ENCODE peak calls at places on chromosomes 3 and 15, in nine cellular contexts. One of them, this sample, is unnamed.

GRCh38 chr3:132083583-132084372 is 49.0 kb upstream of the CPNE4 start:
- DNase-seq in brain microvascular endothelial cell: peak
- DNase-seq in lower leg skin: no peak
- DNase-seq in A549: peak
- DNase-seq in AG09309: peak
- DNase-seq in CD8-positive, alpha-beta T cell: no peak
- DNase-seq in mammary epithelial cell: peak
- DNase-seq in GM12865: no peak
- DNase-seq in MM.1S: no peak
- DNase-seq in this sample: no peak

GRCh38 chr3:20904674-20905073 is 718.7 kb upstream of the SGO1 start:
- DNase-seq in CD8-positive, alpha-beta T cell: no peak
- DNase-seq in mammary epithelial cell: no peak
- DNase-seq in lower leg skin: no peak
- DNase-seq in AG09309: no peak
- DNase-seq in brain microvascular endothelial cell: no peak
- DNase-seq in GM12865: no peak
- DNase-seq in MM.1S: no peak
- DNase-seq in A549: no peak
- DNase-seq in this sample: no peak

GRCh38 chr3:24199775-24200247 is 254.7 kb downstream of the NR1D2 start:
- DNase-seq in brain microvascular endothelial cell: no peak
- DNase-seq in CD8-positive, alpha-beta T cell: no peak
- DNase-seq in A549: no peak
- DNase-seq in AG09309: peak
- DNase-seq in lower leg skin: no peak
- DNase-seq in MM.1S: no peak
- DNase-seq in GM12865: no peak
- DNase-seq in mammary epithelial cell: no peak
- DNase-seq in this sample: no peak

GRCh38 chr3:174243194-174243593 is 615.9 kb upstream of the NAALADL2 start:
- DNase-seq in A549: no peak
- DNase-seq in brain microvascular endothelial cell: peak
- DNase-seq in mammary epithelial cell: no peak
- DNase-seq in GM12865: no peak
- DNase-seq in CD8-positive, alpha-beta T cell: no peak
- DNase-seq in AG09309: peak
- DNase-seq in MM.1S: no peak
- DNase-seq in lower leg skin: no peak
- DNase-seq in this sample: no peak

GRCh38 chr15:67089218-67090193 is 24.1 kb downstream of the SMAD3 start:
- DNase-seq in A549: peak
- DNase-seq in GM12865: no peak
- DNase-seq in lower leg skin: no peak
- DNase-seq in brain microvascular endothelial cell: no peak
- DNase-seq in MM.1S: no peak
- DNase-seq in CD8-positive, alpha-beta T cell: no peak
- DNase-seq in mammary epithelial cell: peak
- DNase-seq in AG09309: no peak
- DNase-seq in this sample: no peak

GRCh38 chr3:21170964-21171363 is 580.0 kb downstream of the ZNF385D start:
- DNase-seq in CD8-positive, alpha-beta T cell: no peak
- DNase-seq in A549: peak
- DNase-seq in GM12865: peak
- DNase-seq in AG09309: no peak
- DNase-seq in lower leg skin: no peak
- DNase-seq in mammary epithelial cell: peak
- DNase-seq in brain microvascular endothelial cell: peak
- DNase-seq in MM.1S: no peak
- DNase-seq in this sample: no peak

GRCh38 chr3:11954312-11954934 is 49.8 kb upstream of the SYN2 start:
- DNase-seq in mammary epithelial cell: peak
- DNase-seq in MM.1S: no peak
- DNase-seq in AG09309: no peak
- DNase-seq in CD8-positive, alpha-beta T cell: no peak
- DNase-seq in A549: no peak
- DNase-seq in GM12865: no peak
- DNase-seq in brain microvascular endothelial cell: no peak
- DNase-seq in lower leg skin: no peak
- DNase-seq in this sample: no peak

GRCh38 chr15:55774113-55774970 is 31.4 kb upstream of the PRTG start:
- DNase-seq in GM12865: peak
- DNase-seq in CD8-positive, alpha-beta T cell: peak
- DNase-seq in mammary epithelial cell: no peak
- DNase-seq in MM.1S: peak
- DNase-seq in A549: peak
- DNase-seq in brain microvascular endothelial cell: peak
- DNase-seq in AG09309: no peak
- DNase-seq in lower leg skin: no peak
- DNase-seq in this sample: no peak

GRCh38 chr15:44468713-44469385 is 41.4 kb downstream of the CTDSPL2 start:
- DNase-seq in lower leg skin: no peak
- DNase-seq in A549: peak
- DNase-seq in brain microvascular endothelial cell: peak
- DNase-seq in AG09309: peak
- DNase-seq in mammary epithelial cell: peak
- DNase-seq in GM12865: no peak
- DNase-seq in MM.1S: no peak
- DNase-seq in CD8-positive, alpha-beta T cell: no peak
- DNase-seq in this sample: no peak

GRCh38 chr3:42892169-42892568 is 13.8 kb upstream of the ZNF662 start:
- DNase-seq in lower leg skin: no peak
- DNase-seq in CD8-positive, alpha-beta T cell: no peak
- DNase-seq in A549: no peak
- DNase-seq in MM.1S: no peak
- DNase-seq in AG09309: no peak
- DNase-seq in brain microvascular endothelial cell: no peak
- DNase-seq in mammary epithelial cell: no peak
- DNase-seq in GM12865: no peak
- DNase-seq in this sample: no peak

GRCh38 chr15:26235148-26235769 is 372.1 kb upstream of the ATP10A start:
- DNase-seq in GM12865: no peak
- DNase-seq in brain microvascular endothelial cell: no peak
- DNase-seq in A549: no peak
- DNase-seq in CD8-positive, alpha-beta T cell: no peak
- DNase-seq in AG09309: no peak
- DNase-seq in mammary epithelial cell: no peak
- DNase-seq in MM.1S: no peak
- DNase-seq in lower leg skin: peak
- DNase-seq in this sample: no peak

GRCh38 chr3:27213450-27213849 is 155.7 kb downstream of the NEK10 start:
- DNase-seq in MM.1S: no peak
- DNase-seq in GM12865: no peak
- DNase-seq in brain microvascular endothelial cell: no peak
- DNase-seq in AG09309: no peak
- DNase-seq in A549: no peak
- DNase-seq in mammary epithelial cell: no peak
- DNase-seq in lower leg skin: no peak
- DNase-seq in CD8-positive, alpha-beta T cell: no peak
- DNase-seq in this sample: no peak

GRCh38 chr3:86787091-86787490 is 203.9 kb downstream of the VGLL3 start:
- DNase-seq in mammary epithelial cell: peak
- DNase-seq in lower leg skin: no peak
- DNase-seq in A549: peak
- DNase-seq in GM12865: no peak
- DNase-seq in AG09309: no peak
- DNase-seq in CD8-positive, alpha-beta T cell: no peak
- DNase-seq in brain microvascular endothelial cell: peak
- DNase-seq in MM.1S: no peak
- DNase-seq in this sample: no peak

GRCh38 chr3:187946031-187946691 is 200.9 kb upstream of the BCL6 start:
- DNase-seq in mammary epithelial cell: no peak
- DNase-seq in A549: no peak
- DNase-seq in MM.1S: no peak
- DNase-seq in lower leg skin: no peak
- DNase-seq in brain microvascular endothelial cell: peak
- DNase-seq in AG09309: no peak
- DNase-seq in GM12865: no peak
- DNase-seq in CD8-positive, alpha-beta T cell: no peak
- DNase-seq in this sample: no peak

GRCh38 chr3:87191641-87192040 is 35.5 kb upstream of the CHMP2B start:
- DNase-seq in brain microvascular endothelial cell: no peak
- DNase-seq in lower leg skin: no peak
- DNase-seq in CD8-positive, alpha-beta T cell: no peak
- DNase-seq in A549: no peak
- DNase-seq in MM.1S: no peak
- DNase-seq in GM12865: no peak
- DNase-seq in mammary epithelial cell: no peak
- DNase-seq in AG09309: no peak
- DNase-seq in this sample: no peak

GRCh38 chr3:152245498-152246175 is 23.1 kb upstream of the MBNL1 start:
- DNase-seq in mammary epithelial cell: no peak
- DNase-seq in lower leg skin: no peak
- DNase-seq in MM.1S: no peak
- DNase-seq in AG09309: no peak
- DNase-seq in CD8-positive, alpha-beta T cell: no peak
- DNase-seq in A549: no peak
- DNase-seq in GM12865: no peak
- DNase-seq in brain microvascular endothelial cell: no peak
- DNase-seq in this sample: no peak

GRCh38 chr3:52774901-52775864 is 2.2 kb upstream of the ITIH1 start:
- DNase-seq in MM.1S: no peak
- DNase-seq in lower leg skin: peak
- DNase-seq in A549: no peak
- DNase-seq in brain microvascular endothelial cell: no peak
- DNase-seq in GM12865: no peak
- DNase-seq in AG09309: no peak
- DNase-seq in mammary epithelial cell: no peak
- DNase-seq in CD8-positive, alpha-beta T cell: no peak
- DNase-seq in this sample: no peak

GRCh38 chr15:68806220-68807105 is 14.2 kb downstream of the ANP32A start:
- DNase-seq in mammary epithelial cell: no peak
- DNase-seq in lower leg skin: peak
- DNase-seq in A549: no peak
- DNase-seq in GM12865: no peak
- DNase-seq in AG09309: no peak
- DNase-seq in CD8-positive, alpha-beta T cell: peak
- DNase-seq in MM.1S: no peak
- DNase-seq in brain microvascular endothelial cell: no peak
- DNase-seq in this sample: no peak

GRCh38 chr3:159252274-159252673 is 450.4 kb downstream of the MFSD1 start:
- DNase-seq in A549: no peak
- DNase-seq in GM12865: no peak
- DNase-seq in lower leg skin: no peak
- DNase-seq in CD8-positive, alpha-beta T cell: no peak
- DNase-seq in mammary epithelial cell: no peak
- DNase-seq in AG09309: peak
- DNase-seq in brain microvascular endothelial cell: no peak
- DNase-seq in MM.1S: no peak
- DNase-seq in this sample: no peak
- TF ChIP-seq CTCF in A549: no peak
- TF ChIP-seq CTCF in GM12865: no peak
- TF ChIP-seq CTCF in lower leg skin: no peak
- TF ChIP-seq CTCF in CD8-positive, alpha-beta T cell: no peak
- TF ChIP-seq CTCF in mammary epithelial cell: no peak
- TF ChIP-seq CTCF in AG09309: no peak
- TF ChIP-seq CTCF in brain microvascular endothelial cell: no peak
- TF ChIP-seq CTCF in MM.1S: no peak
- TF ChIP-seq CTCF in this sample: no peak

DNA sequence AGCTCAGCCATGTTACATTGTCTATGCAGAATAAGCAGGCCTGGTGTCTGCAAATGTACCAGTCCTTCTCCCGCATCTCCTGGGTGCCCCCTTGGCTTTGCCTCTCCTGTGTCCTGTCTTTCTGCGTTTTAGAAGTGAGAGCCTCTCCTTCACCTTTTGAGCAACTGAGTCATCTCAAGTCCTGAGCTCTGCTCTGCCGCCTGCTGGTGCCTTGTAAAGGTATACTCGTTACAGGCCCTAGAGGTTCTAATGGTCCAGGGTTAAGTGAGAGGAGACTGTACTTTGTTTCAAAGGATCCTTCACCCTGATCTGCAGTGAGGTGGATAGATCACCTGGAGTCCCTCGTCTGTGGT is 12.6 kb downstream of the GHRL start:
- DNase-seq in mammary epithelial cell: no peak
- DNase-seq in lower leg skin: no peak
- DNase-seq in A549: peak
- DNase-seq in GM12865: no peak
- DNase-seq in brain microvascular endothelial cell: no peak
- DNase-seq in CD8-positive, alpha-beta T cell: no peak
- DNase-seq in AG09309: no peak
- DNase-seq in MM.1S: no peak
- DNase-seq in this sample: no peak
- TF ChIP-seq CTCF in mammary epithelial cell: peak
- TF ChIP-seq CTCF in lower leg skin: no peak
- TF ChIP-seq CTCF in A549: no peak
- TF ChIP-seq CTCF in GM12865: no peak
- TF ChIP-seq CTCF in brain microvascular endothelial cell: peak
- TF ChIP-seq CTCF in CD8-positive, alpha-beta T cell: no peak
- TF ChIP-seq CTCF in AG09309: peak
- TF ChIP-seq CTCF in MM.1S: no peak
- TF ChIP-seq CTCF in this sample: no peak

DNA sequence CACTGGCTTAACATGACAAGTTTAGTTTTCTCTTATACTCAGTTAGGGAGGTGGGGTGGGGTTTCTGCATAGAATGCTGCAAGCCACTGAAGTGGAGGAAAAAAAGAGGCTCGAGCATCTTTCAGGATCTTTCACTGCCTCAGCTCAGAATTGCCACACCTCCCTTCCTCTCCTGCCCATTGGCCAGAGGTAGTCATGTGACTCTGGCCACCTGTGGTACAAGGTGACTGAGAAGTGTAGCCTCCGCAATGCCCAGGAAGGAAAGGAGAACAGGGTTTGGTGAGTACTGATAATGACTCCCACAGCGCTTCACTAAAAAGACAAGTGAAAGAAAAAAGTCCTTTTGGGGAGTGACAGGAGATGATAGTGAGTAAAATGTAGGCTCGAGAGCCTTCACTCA is 124.3 kb upstream of the TRIM42 start:
- DNase-seq in lower leg skin: peak
- DNase-seq in CD8-positive, alpha-beta T cell: no peak
- DNase-seq in A549: no peak
- DNase-seq in GM12865: no peak
- DNase-seq in AG09309: no peak
- DNase-seq in mammary epithelial cell: no peak
- DNase-seq in brain microvascular endothelial cell: no peak
- DNase-seq in MM.1S: no peak
- DNase-seq in this sample: no peak
- TF ChIP-seq CTCF in lower leg skin: no peak
- TF ChIP-seq CTCF in CD8-positive, alpha-beta T cell: no peak
- TF ChIP-seq CTCF in A549: no peak
- TF ChIP-seq CTCF in GM12865: no peak
- TF ChIP-seq CTCF in AG09309: no peak
- TF ChIP-seq CTCF in mammary epithelial cell: no peak
- TF ChIP-seq CTCF in brain microvascular endothelial cell: no peak
- TF ChIP-seq CTCF in MM.1S: no peak
- TF ChIP-seq CTCF in this sample: no peak

DNA sequence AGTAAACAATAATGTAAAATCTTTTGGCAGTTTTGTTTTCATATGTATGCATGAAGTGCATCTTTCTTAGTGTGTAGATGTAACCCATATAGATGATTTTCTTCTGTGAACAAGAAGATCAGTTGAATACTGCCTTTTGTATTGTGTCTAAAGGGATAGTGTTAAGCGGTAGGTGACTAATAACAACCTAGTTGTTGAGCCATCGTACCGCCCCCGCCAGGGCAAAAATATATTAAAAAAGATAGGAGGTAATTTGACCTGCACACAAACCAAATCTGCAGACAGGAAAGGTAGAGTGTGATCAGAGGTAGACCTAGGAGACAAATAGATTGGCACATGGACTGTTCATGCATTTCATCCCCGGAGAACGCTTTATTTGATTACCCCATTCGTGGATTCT is 3.3 kb upstream of the GMNC start:
- DNase-seq in A549: peak
- DNase-seq in AG09309: no peak
- DNase-seq in brain microvascular endothelial cell: no peak
- DNase-seq in mammary epithelial cell: no peak
- DNase-seq in GM12865: no peak
- DNase-seq in lower leg skin: no peak
- DNase-seq in MM.1S: peak
- DNase-seq in CD8-positive, alpha-beta T cell: no peak
- DNase-seq in this sample: no peak
- TF ChIP-seq CTCF in A549: no peak
- TF ChIP-seq CTCF in AG09309: no peak
- TF ChIP-seq CTCF in brain microvascular endothelial cell: peak
- TF ChIP-seq CTCF in mammary epithelial cell: peak
- TF ChIP-seq CTCF in GM12865: no peak
- TF ChIP-seq CTCF in lower leg skin: no peak
- TF ChIP-seq CTCF in MM.1S: peak
- TF ChIP-seq CTCF in CD8-positive, alpha-beta T cell: no peak
- TF ChIP-seq CTCF in this sample: no peak